ENCODE peak calls at places on chromosome 20, in ten cellular contexts. U is GM12878; T is upper lobe of right lung; W is aorta; C is AG04450; S is neural progenitor cell; H is CD8-positive, alpha-beta T cell; V is GM23248; G is mammary epithelial cell; P is hepatocyte. M is an unnamed sample.
A peak's percentile ranks its signal among the peaks of the same experiment; 100 is the strongest.

GRCh38 chr20:32569380-32570305 is 15.5 kb downstream of the NOL4L start:
- DNase-seq in S (no peak), G (no peak), P (no peak), T (no peak), V (no peak), W (no peak), H (no peak), U (no peak), C (no peak), M (no peak)

GRCh38 chr20:44993343-44993742 is 27.0 kb downstream of the STK4 start:
- DNase-seq in G (no peak), U (no peak), V (peak; percentile 21), P (no peak), W (no peak), H (no peak), C (no peak), T (no peak), S (no peak), M (no peak)

GRCh38 chr20:43666376-43667328 is at the start of gene MYBL2:
- DNase-seq in S (peak; percentile 94), T (peak; percentile 74), W (peak; percentile 61), G (peak; percentile 56), C (no peak), P (peak; percentile 88), H (peak; percentile 60), U (no peak), V (peak; percentile 86), M (peak; percentile 70)

GRCh38 chr20:62656919-62657635 is 14.8 kb downstream of the SLCO4A1 start:
- DNase-seq in U (no peak), P (no peak), T (no peak), H (no peak), C (no peak), V (no peak), G (no peak), W (no peak), S (no peak), M (no peak)

GRCh38 chr20:63808964-63809674 is 21.9 kb downstream of the ZBTB46 start:
- DNase-seq in W (no peak), T (no peak), G (no peak), H (no peak), U (no peak), S (no peak), P (no peak), C (no peak), V (no peak), M (no peak)

GRCh38 chr20:47500554-47500953 is 1.1 kb upstream of the NCOA3 start:
- DNase-seq in H (no peak), V (peak; percentile 8), U (no peak), W (no peak), C (no peak), S (no peak), P (no peak), T (no peak), G (no peak), M (no peak)

GRCh38 chr20:37879843-37880242 is 23.1 kb upstream of the VSTM2L start:
- DNase-seq in G (no peak), P (no peak), V (no peak), U (no peak), C (no peak), S (no peak), H (no peak), T (no peak), W (no peak), M (no peak)

GRCh38 chr20:62804632-62805364 is at the start of gene OGFR:
- DNase-seq in H (peak; percentile 62), U (no peak), G (peak; percentile 48), S (peak; percentile 74), V (peak; percentile 74), W (peak; percentile 82), P (peak; percentile 79), C (no peak), T (peak; percentile 85), M (no peak)

GRCh38 chr20:47432251-47433210 is 69.2 kb upstream of the NCOA3 start:
- DNase-seq in W (no peak), T (peak; percentile 79), U (no peak), C (no peak), V (peak; percentile 14), P (no peak), G (peak; percentile 59), S (no peak), H (no peak), M (no peak)

GRCh38 chr20:17761612-17762011 is 61.8 kb downstream of the BANF2 start:
- DNase-seq in V (peak; percentile 16), P (no peak), U (no peak), W (no peak), G (no peak), S (peak; percentile 22), C (no peak), H (no peak), T (no peak), M (no peak)

GRCh38 chr20:63155266-63156165 is 60.4 kb downstream of the YTHDF1 start:
- DNase-seq in H (no peak), P (no peak), S (no peak), T (no peak), W (peak; percentile 17), U (no peak), V (no peak), G (no peak), C (no peak), M (no peak)

GRCh38 chr20:20562507-20562906 is 149.9 kb downstream of the RALGAPA2 start:
- DNase-seq in W (no peak), C (no peak), U (no peak), H (no peak), T (no peak), G (no peak), S (no peak), P (no peak), V (no peak), M (no peak)

GRCh38 chr20:58135441-58136170 is 92.8 kb downstream of the ANKRD60 start:
- DNase-seq in U (no peak), P (no peak), W (no peak), G (peak; percentile 68), V (peak; percentile 70), H (no peak), S (no peak), C (no peak), T (peak; percentile 30), M (no peak)

GRCh38 chr20:25048519-25048952 is 9.4 kb downstream of the ACSS1 start:
- DNase-seq in V (no peak), G (no peak), S (no peak), P (no peak), H (no peak), C (no peak), U (no peak), W (peak; percentile 42), T (peak; percentile 71), M (peak; percentile 31)

DNA sequence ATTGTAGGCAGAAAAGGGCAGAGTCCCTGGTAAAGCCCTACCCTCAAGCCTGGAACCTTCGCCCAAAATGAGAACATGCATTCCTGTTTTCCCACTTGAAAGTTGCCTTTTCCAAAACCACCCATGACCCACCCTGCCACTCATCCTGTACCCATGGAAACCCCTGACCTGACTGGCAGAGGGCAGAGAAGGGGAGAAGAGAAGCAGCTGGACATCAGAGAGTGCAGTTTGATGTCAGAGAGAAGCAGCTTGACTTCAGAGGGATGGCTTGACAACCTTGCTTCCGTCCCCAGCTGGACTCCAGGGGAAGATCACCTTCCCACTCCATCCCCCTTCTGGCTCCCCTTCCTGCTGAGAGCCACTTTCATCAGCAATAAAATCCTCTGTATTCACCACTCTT is 123.6 kb upstream of the SHLD1 start:
- DNase-seq in S (no peak), H (no peak), G (no peak), P (no peak), W (no peak), C (no peak), V (no peak), U (no peak), T (no peak), M (no peak)
- H3K4me3 ChIP-seq in S (no peak overlapping the region), H (no peak overlapping the region), G (no peak overlapping the region), P (no peak overlapping the region), W (no peak overlapping the region), C (no peak overlapping the region), V (no peak overlapping the region), U (no peak overlapping the region), T (no peak overlapping the region), M (no peak overlapping the region)

DNA sequence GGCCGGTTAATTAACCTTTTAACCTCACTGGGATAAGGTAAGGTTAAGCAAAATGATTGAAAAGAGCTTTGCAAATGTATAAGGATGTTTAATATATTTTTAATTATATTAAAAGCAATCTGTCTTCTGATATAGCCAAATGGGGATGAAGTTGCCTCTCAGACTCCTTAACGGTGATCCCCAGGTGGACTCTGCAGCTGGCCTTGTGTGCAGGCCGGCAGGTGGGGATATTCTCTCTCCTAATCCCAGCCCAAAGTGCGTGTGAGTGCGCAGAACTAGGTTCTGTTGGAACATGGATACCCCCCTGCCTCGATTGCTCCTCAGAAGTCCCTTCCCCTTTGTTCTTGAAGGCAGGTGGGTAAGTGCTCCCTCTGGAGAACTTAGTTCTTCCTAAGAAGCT is 100.0 kb downstream of the NDUFAF5 start:
- DNase-seq in T (no peak), G (no peak), S (no peak), U (no peak), H (no peak), V (no peak), C (no peak), W (no peak), P (no peak), M (no peak)
- H3K9me3 ChIP-seq in T (no peaks in the 10 kb centered on the region), G (no peaks in the 10 kb centered on the region), S (no peaks in the 10 kb centered on the region), U (no peaks in the 10 kb centered on the region), H (no peaks in the 10 kb centered on the region), V (no peaks in the 10 kb centered on the region), C (no peaks in the 10 kb centered on the region), W (no peaks in the 10 kb centered on the region), P (no peaks in the 10 kb centered on the region), M (no peaks in the 10 kb centered on the region)

GRCh38 chr20:48716086-48716485 is 111.7 kb downstream of the PREX1 start:
- DNase-seq in P (no peak), V (no peak), C (no peak), G (no peak), H (peak; percentile 44), T (no peak), W (no peak), U (no peak), S (no peak), M (no peak)

GRCh38 chr20:48711696-48712464 is 115.9 kb downstream of the PREX1 start:
- DNase-seq in W (no peak), C (no peak), S (no peak), H (no peak), T (no peak), V (no peak), G (no peak), P (no peak), U (no peak), M (no peak)

GRCh38 chr20:48716541-48716940 is 111.3 kb downstream of the PREX1 start:
- DNase-seq in V (no peak), H (no peak), W (no peak), S (no peak), T (no peak), P (no peak), U (no peak), C (no peak), G (no peak), M (no peak)

GRCh38 chr20:48717095-48717958 is 110.5 kb downstream of the PREX1 start:
- DNase-seq in G (no peak), U (peak; percentile 67), W (no peak), V (no peak), T (no peak), H (no peak), C (no peak), S (no peak), P (no peak), M (no peak)

GRCh38 chr20:48714764-48715163 is 113.0 kb downstream of the PREX1 start:
- DNase-seq in P (no peak), H (no peak), C (no peak), V (no peak), G (no peak), W (no peak), T (no peak), S (no peak), U (no peak), M (no peak)
- H3K27ac ChIP-seq in P (no peak overlapping the region), H (no peak overlapping the region), C (no peak overlapping the region), V (no peak overlapping the region), G (no peak overlapping the region), W (no peak overlapping the region), T (no peak overlapping the region), S (no peak overlapping the region), U (no peak overlapping the region), M (no peak overlapping the region)

GRCh38 chr20:48621256-48622078 is 206.3 kb downstream of the PREX1 start:
- DNase-seq in W (peak; percentile 44), V (peak; percentile 68), U (no peak), T (peak; percentile 61), G (peak; percentile 59), S (no peak), C (no peak), H (no peak), P (peak; percentile 42), M (no peak)
- H3K4me3 ChIP-seq in W (no peak overlapping the region), V (peak overlapping the region; percentile 48), U (no peak overlapping the region), T (no peak overlapping the region), G (no peak overlapping the region), S (no peak overlapping the region), C (no peak overlapping the region), H (no peak overlapping the region), P (no peak overlapping the region), M (no peak overlapping the region)